ENCODE peak calls at places on chromosomes 3 and 15, in eight cellular contexts. N is HepG2, T is GM23248, O is PC-9, L is fibroblast of lung, G is MM.1S, V is H1, M is neural progenitor cell. A is an unnamed sample. For H3K79me2, the result is how much of the 10 kb centered on the place peaks cover.

GRCh38 chr15:59691194-59691805 is 2.2 kb upstream of the BNIP2 start:
- DNase-seq in N (peak), V (no peak), L (peak), O (peak), M (peak), T (peak), G (peak), A (peak)

GRCh38 chr3:4785551-4785950 is 193.7 kb upstream of the BHLHE40 start:
- DNase-seq in G (no peak), O (no peak), T (no peak), N (no peak), M (no peak), L (no peak), V (no peak), A (no peak)

GRCh38 chr15:33195283-33195682 is 769 bp upstream of the FMN1 start:
- DNase-seq in L (no peak), T (no peak), N (no peak), M (no peak), V (no peak), O (no peak), G (no peak), A (no peak)

GRCh38 chr3:79887203-79887602 is 119.4 kb upstream of the ROBO1 start:
- DNase-seq in G (no peak), V (no peak), T (no peak), O (no peak), L (no peak), N (no peak), M (no peak), A (no peak)

GRCh38 chr3:138375446-138375845 is 27.1 kb downstream of the MRAS start:
- DNase-seq in N (no peak), O (no peak), T (no peak), V (no peak), M (no peak), G (no peak), L (no peak), A (no peak)

GRCh38 chr15:72339777-72340177 is 19.8 kb upstream of the CELF6 start:
- DNase-seq in O (no peak), M (no peak), G (no peak), N (peak), T (peak), V (no peak), L (peak), A (peak)

GRCh38 chr3:12656850-12657249 is 7.1 kb downstream of the RAF1 start:
- DNase-seq in G (no peak), O (no peak), T (no peak), N (no peak), V (no peak), M (no peak), L (no peak), A (no peak)

GRCh38 chr3:101068876-101069606 is 75.8 kb upstream of the ABI3BP start:
- DNase-seq in T (no peak), V (no peak), N (no peak), G (no peak), O (no peak), L (no peak), M (no peak), A (no peak)

GRCh38 chr3:49244589-49245205 is 32.3 kb downstream of the C3orf62 start:
- DNase-seq in N (no peak), L (no peak), O (peak), V (no peak), T (no peak), G (peak), M (no peak), A (no peak)

GRCh38 chr3:158128755-158129154 is 18.9 kb downstream of the RSRC1 start:
- DNase-seq in O (no peak), M (no peak), L (no peak), T (no peak), N (no peak), V (no peak), G (no peak), A (no peak)

GRCh38 chr3:105944721-105945120 is 75.9 kb upstream of the CBLB start:
- DNase-seq in L (peak), T (peak), V (no peak), O (no peak), G (no peak), M (no peak), N (peak), A (no peak)

GRCh38 chr15:85489773-85490493 is 109.5 kb downstream of the AKAP13 start:
- DNase-seq in N (no peak), M (no peak), L (no peak), T (no peak), V (no peak), G (no peak), O (no peak), A (no peak)
- H3K79me2 ChIP-seq in N (under half), M (half or more), L (under half), T (half or more), V (under half), G (under half), O (half or more), A (half or more)

GRCh38 chr15:69086427-69087205 is 72.1 kb downstream of the NOX5 start:
- DNase-seq in M (peak), O (no peak), V (peak), T (no peak), G (no peak), L (no peak), N (no peak), A (no peak)
- TF ChIP-seq EZH2 in M (no peak), O (no peak), V (no peak), T (no peak), G (no peak), L (no peak), N (no peak), A (no peak)

DNA sequence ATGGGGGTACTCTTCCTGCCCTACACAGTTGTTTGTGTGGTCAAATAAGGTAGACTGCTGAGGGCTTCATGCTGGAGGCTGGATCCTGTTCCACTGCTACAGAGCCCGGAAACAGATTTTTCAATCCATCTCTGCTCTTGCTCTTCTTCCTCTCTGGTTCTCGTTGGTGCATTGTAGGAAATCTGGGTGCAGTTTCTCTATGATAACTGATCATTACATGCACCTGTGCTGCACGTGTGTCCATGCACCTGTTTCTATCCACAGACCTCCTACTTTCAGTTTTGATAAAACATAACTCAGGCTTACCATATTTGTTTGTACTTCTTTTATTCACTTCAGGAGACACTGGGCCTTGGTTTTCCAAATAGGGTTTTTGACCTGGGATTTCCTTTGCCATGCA is 21.3 kb downstream of the MINAR1 start:
- DNase-seq in O (no peak), V (no peak), L (no peak), G (peak), N (no peak), M (no peak), T (no peak), A (no peak)
- H2AFZ ChIP-seq in O (no peak), V (no peak), L (no peak), G (peak), N (no peak), M (no peak), T (no peak), A (no peak)

GRCh38 chr15:92955706-92956105 is 55.6 kb downstream of the CHD2 start:
- DNase-seq in V (no peak), M (no peak), O (no peak), L (no peak), N (no peak), G (no peak), T (no peak), A (no peak)
- H3K79me2 ChIP-seq in V (under half), M (half or more), O (under half), L (under half), N (under half), G (under half), T (half or more), A (half or more)

GRCh38 chr3:127136024-127136600 is 56.8 kb upstream of the PRR23E start:
- DNase-seq in G (no peak), T (no peak), V (no peak), N (no peak), O (no peak), L (no peak), M (no peak), A (no peak)

GRCh38 chr3:127134466-127134865 is 58.5 kb upstream of the PRR23E start:
- DNase-seq in N (no peak), M (no peak), T (no peak), V (no peak), L (no peak), G (no peak), O (no peak), A (no peak)

GRCh38 chr3:127134887-127135240 is 58.1 kb upstream of the PRR23E start:
- DNase-seq in T (no peak), M (no peak), O (no peak), N (no peak), V (no peak), L (no peak), G (no peak), A (no peak)

GRCh38 chr3:127136706-127137105 is 56.2 kb upstream of the PRR23E start:
- DNase-seq in V (no peak), G (no peak), O (no peak), T (no peak), N (no peak), M (no peak), L (no peak), A (no peak)

GRCh38 chr3:127135241-127136023 is 57.5 kb upstream of the PRR23E start:
- DNase-seq in L (peak), N (no peak), G (no peak), T (peak), O (no peak), M (peak), V (no peak), A (peak)
- TF ChIP-seq EZH2 in L (peak), N (no peak), G (no peak), T (peak), O (no peak), M (peak), V (peak), A (no peak)

GRCh38 chr3:3180421-3180820 is 930 bp upstream of the CRBN start:
- DNase-seq in V (no peak), L (peak), T (peak), N (no peak), M (no peak), O (no peak), G (no peak), A (no peak)
- H2AFZ ChIP-seq in V (peak), L (no peak), T (peak), N (no peak), M (peak), O (no peak), G (peak), A (peak)

DNA sequence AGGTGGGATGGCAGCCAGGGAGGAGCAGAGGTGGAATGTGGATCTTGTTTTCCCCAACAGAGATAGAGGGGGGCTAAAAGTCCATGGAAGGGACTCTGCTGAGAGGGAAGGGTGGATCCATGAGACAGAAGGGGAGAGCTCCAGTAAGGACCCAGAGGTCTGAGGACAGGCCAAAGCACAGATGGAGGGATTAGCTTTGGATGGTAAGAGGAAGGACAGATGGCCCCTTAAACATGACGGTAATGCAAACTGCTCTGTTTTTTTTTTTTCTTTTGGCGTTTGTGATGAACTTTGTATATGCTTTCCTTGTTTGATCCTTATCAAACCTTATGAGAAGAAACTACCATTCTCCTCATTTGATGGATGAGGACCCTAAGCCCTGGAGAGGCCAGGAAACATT is 96.2 kb downstream of the IGF1R start:
- DNase-seq in G (no peak), L (no peak), T (no peak), V (no peak), M (no peak), N (no peak), O (no peak), A (no peak)
- H3K79me2 ChIP-seq in G (half or more), L (under half), T (half or more), V (half or more), M (half or more), N (half or more), O (half or more), A (half or more)